ENCODE peak calls at places on chromosome 14, in six cellular contexts. J is stomach, Z is EH, G is cardiac muscle cell, L is A673, T is fibroblast of the conjunctiva. K is an unnamed sample.

GRCh38 chr14:68458840-68459469 is 333.9 kb downstream of the ZFP36L1 start:
- DNase-seq in J (peak; percentile 72), Z (peak; percentile 93), G (peak; percentile 62), L (peak; percentile 29), T (peak; percentile 55), K (peak; percentile 6)

GRCh38 chr14:63770187-63770807 is 42.4 kb upstream of the SGPP1 start:
- DNase-seq in J (peak; percentile 54), Z (peak; percentile 74), G (peak; percentile 77), L (peak; percentile 70), T (peak; percentile 36), K (peak; percentile 57)

GRCh38 chr14:91258021-91258618 is 13.6 kb upstream of the GPR68 start:
- DNase-seq in J (no peak), Z (no peak), G (peak; percentile 54), L (no peak), T (no peak), K (no peak)

GRCh38 chr14:90383731-90384542 is 12.9 kb upstream of the CALM1 start:
- DNase-seq in J (peak; percentile 71), Z (peak; percentile 57), G (peak; percentile 76), L (peak; percentile 56), T (no peak), K (peak; percentile 82)

GRCh38 chr14:62179367-62180018 is 417.3 kb downstream of the SNAPC1 start:
- DNase-seq in J (peak; percentile 54), Z (peak; percentile 81), G (peak; percentile 92), L (peak; percentile 92), T (peak; percentile 83), K (peak; percentile 64)

GRCh38 chr14:28242895-28243294 is 523.7 kb upstream of the FOXG1 start:
- DNase-seq in J (no peak), Z (no peak), G (no peak), L (no peak), T (no peak), K (no peak)

GRCh38 chr14:22555573-22556011 is 33.4 kb downstream of the DAD1 start:
- DNase-seq in J (no peak), Z (no peak), G (no peak), L (no peak), T (no peak), K (no peak)

GRCh38 chr14:71555654-71556559 is 376.3 kb upstream of the RGS6 start:
- DNase-seq in J (no peak), Z (peak; percentile 41), G (peak; percentile 26), L (peak; percentile 32), T (no peak), K (no peak)

GRCh38 chr14:99649219-99649618 is 4.3 kb downstream of the HHIPL1 start:
- DNase-seq in J (no peak), Z (peak; percentile 69), G (peak; percentile 30), L (no peak), T (peak; percentile 26), K (no peak)

GRCh38 chr14:37583358-37584210 is 11.5 kb downstream of the FOXA1 start:
- DNase-seq in J (no peak), Z (no peak), G (no peak), L (no peak), T (no peak), K (no peak)

GRCh38 chr14:96626121-96626768 is 124.1 kb downstream of the PAPOLA start:
- DNase-seq in J (no peak), Z (no peak), G (no peak), L (no peak), T (no peak), K (no peak)

GRCh38 chr14:71647086-71647784 is 285.0 kb upstream of the RGS6 start:
- DNase-seq in J (peak; percentile 34), Z (no peak), G (no peak), L (peak; percentile 60), T (no peak), K (no peak)

GRCh38 chr14:23556700-23557440 is 799 bp downstream of the THTPA start:
- DNase-seq in J (no peak), Z (no peak), G (no peak), L (no peak), T (no peak), K (no peak)

GRCh38 chr14:104545151-104545931 is 34.2 kb upstream of the C14orf180 start:
- DNase-seq in J (no peak), Z (no peak), G (no peak), L (peak; percentile 65), T (no peak), K (peak; percentile 68)

GRCh38 chr14:34199585-34199984 is 248.7 kb upstream of the EGLN3 start:
- DNase-seq in J (no peak), Z (peak; percentile 55), G (peak; percentile 21), L (no peak), T (peak; percentile 13), K (no peak)

GRCh38 chr14:65421201-65421981 is 8.9 kb downstream of the FUT8 start:
- DNase-seq in J (no peak), Z (peak; percentile 85), G (peak; percentile 33), L (no peak), T (peak; percentile 24), K (no peak)

GRCh38 chr14:35459779-35460178 is 55.2 kb upstream of the NFKBIA start:
- DNase-seq in J (no peak), Z (no peak), G (no peak), L (no peak), T (no peak), K (no peak)

GRCh38 chr14:74792249-74793039 is 29.3 kb downstream of the YLPM1 start:
- DNase-seq in J (no peak), Z (peak; percentile 40), G (peak; percentile 30), L (peak; percentile 61), T (no peak), K (no peak)

GRCh38 chr14:73722581-73722980 is 8.4 kb upstream of the PNMA1 start:
- DNase-seq in J (no peak), Z (no peak), G (no peak), L (no peak), T (no peak), K (no peak)

GRCh38 chr14:101796479-101796878 is 35.0 kb downstream of the PPP2R5C start:
- DNase-seq in J (no peak), Z (no peak), G (no peak), L (no peak), T (no peak), K (no peak)

GRCh38 chr14:100534528-100535286 is 52.5 kb downstream of the BEGAIN start:
- DNase-seq in J (no peak), Z (no peak), G (no peak), L (no peak), T (no peak), K (no peak)